ENCODE peak calls at places on chromosome 1, in seven cellular contexts. L is A549, V is GM12878, I is IMR-90, Q is HCT116, G is H1, Z is HepG2. Y is an unnamed sample.

GRCh38 chr1:89905391-89906058 is 84.7 kb downstream of the LRRC8D start:
- DNase-seq in G (no peak), V (no peak), Q (no peak), L (no peak), I (peak), Z (no peak), Y (no peak)

GRCh38 chr1:88680446-88680845 is 3.6 kb upstream of the PKN2 start:
- DNase-seq in Q (no peak), I (peak), Z (no peak), G (no peak), L (no peak), V (no peak), Y (no peak)

GRCh38 chr1:192878249-192878648 is 69.4 kb downstream of the RGS2 start:
- DNase-seq in Z (no peak), V (no peak), G (no peak), Q (no peak), I (peak), L (no peak), Y (no peak)

GRCh38 chr1:92307980-92308379 is 9.1 kb downstream of the RPAP2 start:
- DNase-seq in I (no peak), Z (no peak), V (no peak), G (no peak), Q (no peak), L (no peak), Y (no peak)

GRCh38 chr1:6275826-6276764 is 15.2 kb upstream of the GPR153 start:
- DNase-seq in Z (no peak), L (no peak), V (no peak), Q (no peak), G (no peak), I (peak), Y (peak)

GRCh38 chr1:245825128-245825901 is 670.5 kb downstream of the KIF26B start:
- DNase-seq in Q (no peak), I (peak), L (peak), V (no peak), Z (no peak), G (no peak), Y (no peak)

GRCh38 chr1:51622455-51622913 is 5.6 kb downstream of the OSBPL9 start:
- DNase-seq in V (no peak), I (peak), Q (peak), Z (peak), L (peak), G (peak), Y (peak)

GRCh38 chr1:201184734-201185453 is 5.7 kb upstream of the IGFN1 start:
- DNase-seq in V (no peak), Q (peak), I (peak), L (peak), G (no peak), Z (peak), Y (peak)

DNA sequence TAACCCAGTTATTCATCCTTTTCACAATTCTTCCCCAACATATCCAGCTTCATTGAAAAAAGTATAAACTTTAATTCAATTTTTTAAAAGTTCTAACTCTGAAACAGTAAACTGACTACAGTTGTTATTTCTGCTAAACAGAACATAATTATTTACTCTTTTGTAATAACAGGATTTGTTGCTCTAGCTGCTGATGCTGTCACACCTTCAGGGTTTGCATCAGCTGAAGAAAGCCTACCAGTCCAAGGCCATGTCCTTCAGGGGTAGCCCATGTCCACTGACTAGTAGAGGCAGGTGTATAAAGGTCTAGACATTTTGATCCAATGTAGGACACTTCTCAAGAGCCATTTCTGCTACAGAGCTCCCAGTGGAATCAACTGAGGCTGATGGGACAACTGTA is 107.7 kb downstream of the CDC42BPA start:
- DNase-seq in Q (no peak), Z (no peak), L (no peak), V (no peak), G (no peak), I (no peak), Y (no peak)
- TF ChIP-seq CEBPB in Q (no peak), Z (no peak), L (no peak), V (no peak), G (no peak), I (no peak), Y (no peak)

GRCh38 chr1:14263671-14264070 is 334.8 kb upstream of the KAZN start:
- DNase-seq in V (no peak), L (no peak), Z (no peak), G (no peak), I (no peak), Q (no peak), Y (no peak)
- TF ChIP-seq CEBPB in V (no peak), L (no peak), Z (no peak), G (no peak), I (no peak), Q (no peak), Y (no peak)

DNA sequence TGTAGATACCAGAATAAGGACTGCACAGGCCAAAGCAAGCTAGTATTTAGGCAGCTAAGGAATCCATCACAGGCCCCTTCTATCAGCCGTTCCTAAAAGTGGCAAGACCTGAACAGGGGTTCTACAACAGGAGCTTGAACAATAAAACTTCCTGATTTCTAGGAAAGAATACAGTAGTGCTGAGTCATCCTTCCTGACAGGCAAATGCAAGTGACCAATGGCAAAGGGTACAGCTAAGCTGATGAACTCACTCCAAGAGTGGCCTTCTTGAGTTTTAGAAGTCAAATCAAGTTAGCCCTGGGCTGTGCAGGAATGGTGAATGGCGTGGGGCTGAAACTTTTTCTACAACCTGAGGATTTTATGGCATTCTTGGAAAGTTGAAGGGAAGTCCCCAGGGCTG is 112.9 kb downstream of the GREM2 start:
- DNase-seq in Z (no peak), L (peak), G (no peak), I (peak), V (no peak), Q (no peak), Y (no peak)
- TF ChIP-seq CEBPB in Z (no peak), L (no peak), G (no peak), I (no peak), V (no peak), Q (no peak), Y (no peak)

GRCh38 chr1:79207331-79207730 is 200.8 kb upstream of the ADGRL4 start:
- DNase-seq in Z (no peak), L (no peak), Q (no peak), G (no peak), V (no peak), I (no peak), Y (no peak)
- TF ChIP-seq CEBPB in Z (no peak), L (no peak), Q (no peak), G (no peak), V (no peak), I (no peak), Y (no peak)

DNA sequence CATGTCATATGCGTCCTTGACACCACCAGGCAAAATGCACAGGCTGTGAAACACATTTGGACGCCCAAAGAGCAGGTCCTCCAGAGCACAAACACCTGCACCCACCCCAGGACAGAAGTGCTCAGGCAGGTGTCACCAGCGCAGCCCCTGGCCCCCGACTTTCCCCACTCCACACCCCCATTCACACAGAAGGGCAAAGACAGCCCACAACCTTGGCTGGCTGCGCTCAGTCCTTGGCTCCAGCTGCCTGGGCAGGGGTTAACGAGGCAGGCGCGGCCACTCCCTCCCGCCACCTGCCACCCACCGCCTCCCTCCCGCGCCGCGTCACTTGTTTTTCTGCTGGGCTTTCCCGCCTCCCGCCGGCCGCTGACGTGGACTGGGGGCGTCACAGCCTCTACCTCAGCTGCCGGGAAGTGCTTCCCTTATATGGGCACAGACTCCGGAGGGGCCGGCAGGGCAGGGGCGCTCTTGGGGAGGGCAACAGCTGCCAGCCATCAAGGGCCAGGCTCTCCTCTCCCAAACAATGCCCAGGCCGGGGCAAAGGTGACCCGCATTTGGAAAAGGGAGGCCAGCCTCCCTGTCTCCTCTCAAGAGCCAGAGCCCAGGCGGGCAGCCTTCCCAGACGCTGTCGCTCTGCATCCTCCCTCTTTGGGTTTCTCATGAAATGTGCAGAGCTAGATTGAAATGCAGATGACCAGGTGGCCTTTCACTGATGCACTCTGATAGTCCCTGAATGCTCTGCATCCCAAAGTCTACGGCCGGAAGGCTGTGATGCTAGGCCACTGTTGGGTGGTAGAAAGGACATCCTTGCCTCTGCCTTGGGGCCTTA is 14.8 kb upstream of the BTG2 start:
- DNase-seq in G (peak), L (no peak), Q (no peak), V (no peak), Z (peak), I (peak), Y (peak)
- TF ChIP-seq CEBPB in G (no peak), L (no peak), Q (no peak), V (no peak), Z (no peak), I (no peak), Y (no peak)

GRCh38 chr1:167926486-167926997 is 9.9 kb upstream of the DCAF6 start:
- DNase-seq in L (peak), V (no peak), Z (peak), Q (no peak), I (no peak), G (no peak), Y (peak)
- TF ChIP-seq CEBPB in L (no peak), V (no peak), Z (no peak), Q (no peak), I (no peak), G (no peak), Y (peak)

DNA sequence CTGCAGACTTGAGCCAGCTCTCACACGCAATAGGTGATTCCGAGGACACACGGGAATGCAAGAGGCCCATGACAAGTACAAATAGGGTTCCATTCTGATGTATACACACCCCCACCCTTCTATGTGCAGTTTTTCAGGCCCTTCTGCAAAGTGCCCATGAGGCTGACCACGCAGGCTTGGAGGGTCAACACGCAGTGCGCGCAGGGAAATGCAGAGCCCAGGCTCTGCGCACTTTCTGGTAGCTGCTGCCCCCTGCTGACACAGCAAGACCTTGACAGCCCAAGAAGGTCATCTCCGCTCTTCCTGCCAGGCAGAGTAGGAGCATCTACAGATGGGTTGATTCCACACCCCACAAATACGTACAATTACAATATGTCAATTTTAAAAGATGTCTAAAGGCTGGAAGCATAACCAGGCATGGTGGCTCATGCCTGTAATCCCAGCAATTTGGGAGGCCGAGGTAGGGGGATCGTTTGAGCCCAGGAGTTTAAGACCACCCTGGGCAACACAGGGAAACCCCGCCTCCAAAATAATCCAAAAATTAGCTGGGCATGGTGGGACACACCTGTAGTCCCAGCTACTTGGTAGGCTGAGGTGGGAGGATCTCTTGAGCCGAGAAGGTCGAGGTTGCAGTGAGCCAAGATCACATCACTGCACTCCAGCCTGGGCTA is 18.5 kb downstream of the SH3BP5L start:
- DNase-seq in L (peak), V (no peak), I (peak), Z (peak), Q (peak), G (no peak), Y (peak)
- TF ChIP-seq CEBPB in L (no peak), V (no peak), I (no peak), Z (no peak), Q (no peak), G (no peak), Y (no peak)

DNA sequence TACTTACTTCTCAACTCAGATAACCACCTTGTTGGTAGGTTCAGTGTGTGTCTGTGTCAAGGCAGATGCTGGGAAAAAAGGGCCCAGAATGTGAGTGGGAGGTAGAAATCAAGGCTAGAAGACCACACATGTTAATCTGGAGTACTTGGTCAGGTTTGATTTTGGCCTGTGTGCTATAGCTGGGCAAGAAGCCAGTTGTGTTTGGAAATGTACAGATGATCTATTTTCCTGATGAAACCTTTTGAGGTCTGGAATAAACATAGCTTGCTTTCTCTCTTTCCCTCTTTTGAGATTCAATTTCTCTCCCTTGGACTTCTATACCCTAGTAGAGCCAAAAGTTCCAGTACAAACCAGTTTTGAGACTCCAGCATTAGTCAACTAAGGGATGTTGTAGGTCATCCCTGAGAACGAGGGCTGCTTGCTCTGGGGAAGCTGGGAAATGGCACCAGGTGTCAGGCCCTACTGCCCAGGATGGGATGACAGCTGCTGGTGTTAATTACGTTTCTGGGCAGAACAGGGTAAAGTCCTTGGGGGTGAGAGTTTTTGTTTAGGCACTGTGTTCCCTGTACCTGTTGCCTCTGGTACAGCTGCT is 15.8 kb downstream of the MAPKAPK2 start:
- DNase-seq in I (peak), V (no peak), Q (no peak), L (no peak), Z (no peak), G (no peak), Y (no peak)
- TF ChIP-seq CEBPB in I (no peak), V (no peak), Q (no peak), L (no peak), Z (no peak), G (no peak), Y (no peak)

GRCh38 chr1:152189657-152190442 is 30.8 kb upstream of the RPTN start:
- DNase-seq in V (no peak), Q (peak), L (peak), G (no peak), Z (peak), I (peak), Y (peak)

GRCh38 chr1:152188673-152189591 is 29.9 kb upstream of the RPTN start:
- DNase-seq in I (peak), Z (peak), L (peak), G (no peak), V (no peak), Q (no peak), Y (peak)

GRCh38 chr1:152191260-152191659 is 32.2 kb upstream of the RPTN start:
- DNase-seq in V (no peak), G (no peak), Q (no peak), L (no peak), I (no peak), Z (no peak), Y (no peak)

GRCh38 chr1:152191711-152192110 is 32.3 kb downstream of the HRNR start:
- DNase-seq in V (no peak), Q (no peak), Z (no peak), L (no peak), I (no peak), G (no peak), Y (no peak)

DNA sequence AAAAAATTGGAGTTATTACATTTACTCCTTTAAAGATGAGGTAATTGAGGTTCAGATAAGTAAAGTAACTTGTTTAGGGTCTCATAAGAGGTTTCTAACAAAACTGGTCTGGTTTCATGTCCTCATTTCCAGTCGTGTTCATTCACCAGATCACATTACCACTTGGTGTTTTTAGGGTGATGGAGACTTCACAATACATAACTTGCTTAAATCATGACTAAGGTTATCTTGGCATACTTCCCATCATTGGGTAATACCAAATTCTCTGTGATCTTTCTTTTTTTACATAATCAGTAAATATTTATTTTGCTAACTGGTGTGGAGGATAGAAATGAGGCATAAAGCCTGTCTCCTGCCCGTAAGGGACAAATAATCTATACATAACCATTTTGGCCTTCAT is 31.6 kb upstream of the RPTN start:
- DNase-seq in I (peak), V (no peak), Z (no peak), G (no peak), L (peak), Q (no peak), Y (no peak)
- TF ChIP-seq CEBPB in I (no peak), V (no peak), Z (no peak), G (no peak), L (peak), Q (no peak), Y (no peak)